ENCODE peak calls at places on chromosomes 16 and 17, in four cellular contexts. One of them, this sample, is unnamed.

GRCh38 chr17:21275579-21276339 is 8.8 kb upstream of the MAP2K3 start:
- DNase-seq in GM12891: peak; percentile 98
- DNase-seq in GM12878: peak; percentile 43
- DNase-seq in K562: peak; percentile 93
- DNase-seq in this sample: peak; percentile 91

GRCh38 chr17:31596382-31597323 is 205.2 kb downstream of the RAB11FIP4 start:
- DNase-seq in GM12891: peak; percentile 50
- DNase-seq in GM12878: peak; percentile 70
- DNase-seq in K562: no peak
- DNase-seq in this sample: peak; percentile 83

GRCh38 chr17:27950995-27951394 is 57.8 kb upstream of the LYRM9 start:
- DNase-seq in GM12891: no peak
- DNase-seq in GM12878: no peak
- DNase-seq in K562: no peak
- DNase-seq in this sample: no peak

GRCh38 chr17:38451030-38451839 is 23.0 kb downstream of the ARHGAP23 start:
- DNase-seq in GM12891: no peak
- DNase-seq in GM12878: no peak
- DNase-seq in K562: no peak
- DNase-seq in this sample: no peak

GRCh38 chr16:1691956-1692355 is 13.9 kb downstream of the JPT2 start:
- DNase-seq in GM12891: no peak
- DNase-seq in GM12878: no peak
- DNase-seq in K562: no peak
- DNase-seq in this sample: no peak

GRCh38 chr17:58282442-58282841 is 1.7 kb upstream of the MPO start:
- DNase-seq in GM12891: no peak
- DNase-seq in GM12878: no peak
- DNase-seq in K562: no peak
- DNase-seq in this sample: no peak

GRCh38 chr16:13919330-13919682 is 648 bp upstream of the ERCC4 start:
- DNase-seq in GM12891: no peak
- DNase-seq in GM12878: no peak
- DNase-seq in K562: peak; percentile 62
- DNase-seq in this sample: peak; percentile 14

GRCh38 chr17:48624544-48625501 is 1.3 kb downstream of the HOXB9 start:
- DNase-seq in GM12891: no peak
- DNase-seq in GM12878: no peak
- DNase-seq in K562: peak; percentile 66
- DNase-seq in this sample: no peak

GRCh38 chr16:20410153-20410723 is 904 bp downstream of the ACSM5 start:
- DNase-seq in GM12891: no peak
- DNase-seq in GM12878: no peak
- DNase-seq in K562: no peak
- DNase-seq in this sample: no peak

GRCh38 chr17:35666070-35666469 is 65.4 kb upstream of the RASL10B start:
- DNase-seq in GM12891: no peak
- DNase-seq in GM12878: no peak
- DNase-seq in K562: no peak
- DNase-seq in this sample: no peak

GRCh38 chr16:57144027-57144426 is 41.8 kb downstream of the PSME3IP1 start:
- DNase-seq in GM12891: no peak
- DNase-seq in GM12878: no peak
- DNase-seq in K562: no peak
- DNase-seq in this sample: no peak

GRCh38 chr17:81354252-81354943 is 40.9 kb upstream of the BAHCC1 start:
- DNase-seq in GM12891: no peak
- DNase-seq in GM12878: no peak
- DNase-seq in K562: no peak
- DNase-seq in this sample: no peak

GRCh38 chr17:57574040-57574513 is 171.0 kb downstream of the CCDC182 start:
- DNase-seq in GM12891: no peak
- DNase-seq in GM12878: no peak
- DNase-seq in K562: no peak
- DNase-seq in this sample: no peak

GRCh38 chr17:55330344-55330933 is 65.7 kb downstream of the HLF start:
- DNase-seq in GM12891: no peak
- DNase-seq in GM12878: no peak
- DNase-seq in K562: no peak
- DNase-seq in this sample: no peak

GRCh38 chr16:85910854-85911247 is 11.9 kb downstream of the IRF8 start:
- DNase-seq in GM12891: no peak
- DNase-seq in GM12878: no peak
- DNase-seq in K562: no peak
- DNase-seq in this sample: no peak

GRCh38 chr17:71632328-71632727 is 488.5 kb upstream of the SOX9 start:
- DNase-seq in GM12891: no peak
- DNase-seq in GM12878: no peak
- DNase-seq in K562: no peak
- DNase-seq in this sample: no peak

GRCh38 chr16:11472851-11473250 is 113.9 kb downstream of the LITAF start:
- DNase-seq in GM12891: no peak
- DNase-seq in GM12878: no peak
- DNase-seq in K562: no peak
- DNase-seq in this sample: no peak

GRCh38 chr16:77569406-77569805 is 134.6 kb upstream of the ADAMTS18 start:
- DNase-seq in GM12891: no peak
- DNase-seq in GM12878: no peak
- DNase-seq in K562: no peak
- DNase-seq in this sample: no peak

GRCh38 chr17:82884923-82885322 is 45.1 kb upstream of the ZNF750 start:
- DNase-seq in GM12891: peak; percentile 54
- DNase-seq in GM12878: no peak
- DNase-seq in K562: no peak
- DNase-seq in this sample: no peak

GRCh38 chr17:80839401-80839800 is 152.2 kb upstream of the CHMP6 start:
- DNase-seq in GM12891: no peak
- DNase-seq in GM12878: no peak
- DNase-seq in K562: no peak
- DNase-seq in this sample: no peak

GRCh38 chr17:34503804-34504203 is 75.6 kb upstream of the TMEM132E start:
- DNase-seq in GM12891: no peak
- DNase-seq in GM12878: no peak
- DNase-seq in K562: no peak
- DNase-seq in this sample: no peak

GRCh38 chr17:68824707-68825106 is 130.5 kb downstream of the ABCA8 start:
- DNase-seq in GM12891: no peak
- DNase-seq in GM12878: no peak
- DNase-seq in K562: no peak
- DNase-seq in this sample: no peak

GRCh38 chr16:58114827-58115825 is 14.1 kb downstream of the CFAP20 start:
- DNase-seq in GM12891: no peak
- DNase-seq in GM12878: no peak
- DNase-seq in K562: no peak
- DNase-seq in this sample: no peak

GRCh38 chr16:55285586-55285985 is 38.4 kb upstream of the IRX6 start:
- DNase-seq in GM12891: no peak
- DNase-seq in GM12878: no peak
- DNase-seq in K562: no peak
- DNase-seq in this sample: no peak

GRCh38 chr17:66557193-66557592 is 254.8 kb downstream of the PRKCA start:
- DNase-seq in GM12891: no peak
- DNase-seq in GM12878: no peak
- DNase-seq in K562: no peak
- DNase-seq in this sample: no peak

GRCh38 chr16:52547001-52547833 is at the start of gene TOX3:
- DNase-seq in GM12891: peak; percentile 2
- DNase-seq in GM12878: no peak
- DNase-seq in K562: no peak
- DNase-seq in this sample: no peak

GRCh38 chr16:84500531-84500930 is 3.9 kb downstream of the MEAK7 start:
- DNase-seq in GM12891: no peak
- DNase-seq in GM12878: no peak
- DNase-seq in K562: no peak
- DNase-seq in this sample: no peak

GRCh38 chr17:38354466-38354865 is 2.8 kb downstream of the SOCS7 start:
- DNase-seq in GM12891: no peak
- DNase-seq in GM12878: no peak
- DNase-seq in K562: no peak
- DNase-seq in this sample: no peak

GRCh38 chr16:86363057-86363490 is 147.3 kb upstream of the FOXF1 start:
- DNase-seq in GM12891: no peak
- DNase-seq in GM12878: no peak
- DNase-seq in K562: no peak
- DNase-seq in this sample: no peak

GRCh38 chr16:3106205-3106928 is 6.0 kb upstream of the ZNF205 start:
- DNase-seq in GM12891: peak; percentile 99
- DNase-seq in GM12878: no peak
- DNase-seq in K562: peak; percentile 98
- DNase-seq in this sample: peak; percentile 94

GRCh38 chr17:78375401-78376079 is 2.9 kb upstream of the PGS1 start:
- DNase-seq in GM12891: no peak
- DNase-seq in GM12878: no peak
- DNase-seq in K562: no peak
- DNase-seq in this sample: peak; percentile 60

GRCh38 chr17:74601944-74602572 is 10.0 kb upstream of the CD300LD start:
- DNase-seq in GM12891: peak; percentile 41
- DNase-seq in GM12878: no peak
- DNase-seq in K562: peak; percentile 69
- DNase-seq in this sample: peak; percentile 62
- TF ChIP-seq SPI1 in GM12891: no peak
- TF ChIP-seq SPI1 in GM12878: no peak
- TF ChIP-seq SPI1 in K562: no peak
- TF ChIP-seq SPI1 in this sample: no peak

GRCh38 chr17:8391711-8392110 is 5.9 kb downstream of the RNF222 start:
- DNase-seq in GM12891: no peak
- DNase-seq in GM12878: no peak
- DNase-seq in K562: no peak
- DNase-seq in this sample: no peak

GRCh38 chr17:8392674-8393469 is 4.8 kb downstream of the RNF222 start:
- DNase-seq in GM12891: no peak
- DNase-seq in GM12878: no peak
- DNase-seq in K562: no peak
- DNase-seq in this sample: no peak

GRCh38 chr17:8397636-8398035 is at the start of gene RNF222:
- DNase-seq in GM12891: no peak
- DNase-seq in GM12878: no peak
- DNase-seq in K562: no peak
- DNase-seq in this sample: no peak

GRCh38 chr17:8392274-8392673 is 5.4 kb downstream of the RNF222 start:
- DNase-seq in GM12891: no peak
- DNase-seq in GM12878: no peak
- DNase-seq in K562: no peak
- DNase-seq in this sample: no peak

GRCh38 chr17:8393470-8394231 is 4.0 kb downstream of the RNF222 start:
- DNase-seq in GM12891: no peak
- DNase-seq in GM12878: no peak
- DNase-seq in K562: no peak
- DNase-seq in this sample: no peak
- TF ChIP-seq SPI1 in GM12891: peak; percentile 52
- TF ChIP-seq SPI1 in GM12878: no peak
- TF ChIP-seq SPI1 in K562: no peak
- TF ChIP-seq SPI1 in this sample: peak; percentile 5

DNA sequence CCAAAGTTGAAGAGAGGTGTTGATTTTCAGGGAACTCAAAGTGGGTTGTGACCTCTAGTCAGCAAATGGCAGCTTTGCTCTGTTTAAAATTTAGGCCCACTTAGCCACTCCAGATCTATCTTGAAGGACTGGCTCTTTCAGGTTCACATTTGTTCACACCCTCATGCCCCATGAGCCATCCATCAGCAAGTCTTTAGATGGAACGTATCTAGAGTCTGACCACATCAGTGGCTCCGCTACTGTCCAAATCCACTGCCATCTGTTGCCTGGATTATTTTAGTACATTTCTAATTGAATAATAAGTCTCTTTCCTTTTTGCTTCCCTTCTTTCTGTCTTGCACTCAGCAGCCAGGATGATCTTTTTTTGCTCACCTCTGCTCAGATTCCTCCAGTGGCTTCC is 10.5 kb downstream of the ITGB3 start:
- DNase-seq in GM12891: no peak
- DNase-seq in GM12878: no peak
- DNase-seq in K562: no peak
- DNase-seq in this sample: no peak
- TF ChIP-seq SPI1 in GM12891: no peak
- TF ChIP-seq SPI1 in GM12878: no peak
- TF ChIP-seq SPI1 in K562: no peak
- TF ChIP-seq SPI1 in this sample: no peak

DNA sequence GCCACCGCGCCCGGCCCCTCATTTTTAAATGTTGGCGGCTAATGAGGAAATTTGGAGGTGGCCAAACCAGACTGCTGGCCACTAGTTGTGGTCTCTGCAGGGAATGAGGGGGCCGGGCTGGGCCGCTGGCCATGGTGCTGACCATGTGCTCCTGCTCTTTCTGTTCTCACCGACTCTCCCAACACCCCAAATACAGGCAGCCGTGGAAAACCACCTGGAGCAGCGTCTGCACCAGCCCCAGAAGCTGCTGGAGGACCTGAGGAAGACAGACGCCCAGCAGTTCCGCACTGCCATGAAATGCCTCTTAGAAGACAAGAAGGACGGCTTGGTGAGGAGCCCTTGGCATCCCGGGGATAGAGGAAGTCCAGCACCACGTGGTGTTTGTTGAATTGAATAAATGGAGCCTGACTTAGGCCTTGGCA is 21.3 kb downstream of the OTOA start:
- DNase-seq in GM12891: no peak
- DNase-seq in GM12878: no peak
- DNase-seq in K562: peak; percentile 35
- DNase-seq in this sample: no peak
- TF ChIP-seq SPI1 in GM12891: no peak
- TF ChIP-seq SPI1 in GM12878: no peak
- TF ChIP-seq SPI1 in K562: peak; percentile 9
- TF ChIP-seq SPI1 in this sample: peak; percentile 29

GRCh38 chr16:74275031-74275636 is 21.5 kb upstream of the PSMD7 start:
- DNase-seq in GM12891: peak; percentile 14
- DNase-seq in GM12878: no peak
- DNase-seq in K562: peak; percentile 37
- DNase-seq in this sample: no peak
- TF ChIP-seq SPI1 in GM12891: no peak
- TF ChIP-seq SPI1 in GM12878: no peak
- TF ChIP-seq SPI1 in K562: no peak
- TF ChIP-seq SPI1 in this sample: no peak

GRCh38 chr17:74542166-74542565 is 3.7 kb downstream of the CD300C start:
- DNase-seq in GM12891: no peak
- DNase-seq in GM12878: no peak
- DNase-seq in K562: no peak
- DNase-seq in this sample: no peak
- TF ChIP-seq SPI1 in GM12891: no peak
- TF ChIP-seq SPI1 in GM12878: no peak
- TF ChIP-seq SPI1 in K562: no peak
- TF ChIP-seq SPI1 in this sample: no peak

GRCh38 chr16:89531821-89532526 is 23.8 kb downstream of the SPG7 start:
- DNase-seq in GM12891: no peak
- DNase-seq in GM12878: no peak
- DNase-seq in K562: no peak
- DNase-seq in this sample: no peak

GRCh38 chr16:89536371-89536770 is 24.1 kb upstream of the RPL13 start:
- DNase-seq in GM12891: no peak
- DNase-seq in GM12878: no peak
- DNase-seq in K562: no peak
- DNase-seq in this sample: no peak

GRCh38 chr16:89536886-89537548 is 23.5 kb upstream of the RPL13 start:
- DNase-seq in GM12891: no peak
- DNase-seq in GM12878: no peak
- DNase-seq in K562: no peak
- DNase-seq in this sample: no peak

GRCh38 chr16:89537549-89537925 is 22.9 kb upstream of the RPL13 start:
- DNase-seq in GM12891: no peak
- DNase-seq in GM12878: no peak
- DNase-seq in K562: no peak
- DNase-seq in this sample: no peak

GRCh38 chr16:89534147-89534788 is 26.1 kb downstream of the SPG7 start:
- DNase-seq in GM12891: no peak
- DNase-seq in GM12878: no peak
- DNase-seq in K562: no peak
- DNase-seq in this sample: peak; percentile 70
- TF ChIP-seq SPI1 in GM12891: peak; percentile 70
- TF ChIP-seq SPI1 in GM12878: peak; percentile 53
- TF ChIP-seq SPI1 in K562: no peak
- TF ChIP-seq SPI1 in this sample: peak; percentile 87